ENCODE peak calls at places on chromosomes 4 and X, in seven cellular contexts. N, T, D, E, X, Q and C are unnamed samples.
A peak's percentile ranks its signal among the peaks of the same experiment; 100 is the strongest.

GRCh38 chrX:96027363-96027894 is 657.2 kb upstream of the DIAPH2 start:
- DNase-seq in D (no peak), N (no peak), E (no peak), X (no peak), T (no peak), Q (no peak), C (no peak)

GRCh38 chrX:95218964-95219363 is 1465.7 kb upstream of the DIAPH2 start:
- DNase-seq in Q (no peak), N (no peak), D (no peak), T (no peak), X (no peak), E (no peak), C (no peak)

GRCh38 chr4:32775049-32775448 is 2054.9 kb downstream of the PCDH7 start:
- DNase-seq in E (no peak), Q (no peak), N (no peak), D (peak; percentile 29), X (no peak), T (no peak), C (no peak)

GRCh38 chrX:110241816-110242215 is 76.1 kb downstream of the AMMECR1 start:
- DNase-seq in N (no peak), E (no peak), X (no peak), Q (no peak), T (peak; percentile 11), D (peak; percentile 23), C (no peak)

GRCh38 chr4:66562276-66562806 is 892.1 kb upstream of the EPHA5 start:
- DNase-seq in Q (no peak), D (no peak), T (no peak), E (no peak), N (no peak), X (no peak), C (no peak)

GRCh38 chr4:47494124-47494430 is 9.0 kb downstream of the ATP10D start:
- DNase-seq in E (no peak), Q (no peak), D (no peak), T (no peak), X (no peak), N (no peak), C (no peak)

GRCh38 chr4:150078041-150078995 is at the start of gene DCLK2:
- DNase-seq in N (no peak), T (peak; percentile 59), E (no peak), X (peak; percentile 85), D (peak; percentile 59), Q (no peak), C (peak; percentile 82)

GRCh38 chrX:120671963-120672362 is 42.1 kb upstream of the C1GALT1C1 start:
- DNase-seq in N (no peak), T (no peak), Q (no peak), E (no peak), D (no peak), X (no peak), C (no peak)

GRCh38 chr4:57037982-57038604 is 59.4 kb downstream of the POLR2B start:
- DNase-seq in D (peak; percentile 84), N (no peak), E (no peak), T (peak; percentile 67), Q (no peak), X (peak; percentile 82), C (no peak)

GRCh38 chrX:110803506-110803905 is 7.9 kb upstream of the CHRDL1 start:
- DNase-seq in X (no peak), Q (no peak), T (no peak), E (no peak), N (no peak), D (no peak), C (no peak)

GRCh38 chrX:12970691-12971202 is 4.2 kb upstream of the TMSB4X start:
- DNase-seq in E (no peak), D (peak; percentile 47), X (no peak), Q (peak; percentile 78), N (peak; percentile 45), T (no peak), C (no peak)

GRCh38 chr4:81724925-81725329 is 253.2 kb upstream of the RASGEF1B start:
- DNase-seq in Q (peak; percentile 8), N (peak; percentile 2), X (peak; percentile 79), D (peak; percentile 55), E (no peak), T (peak; percentile 53), C (no peak)

GRCh38 chr4:25320374-25321172 is 8.0 kb downstream of the ZCCHC4 start:
- DNase-seq in T (no peak), X (no peak), Q (no peak), N (no peak), E (peak; percentile 35), D (no peak), C (no peak)

GRCh38 chrX:48918644-48919340 is at the start of gene PIM2:
- DNase-seq in D (peak; percentile 93), E (no peak), T (peak; percentile 93), N (peak; percentile 86), Q (peak; percentile 95), X (peak; percentile 95), C (peak; percentile 92)

GRCh38 chr4:181004056-181004455 is 1239.1 kb upstream of the TENM3 start:
- DNase-seq in N (no peak), T (no peak), X (no peak), Q (no peak), E (no peak), D (no peak), C (no peak)

GRCh38 chr4:185761352-185762235 is 50.4 kb downstream of the SORBS2 start:
- DNase-seq in X (no peak), T (no peak), E (no peak), Q (no peak), N (no peak), D (no peak), C (no peak)

GRCh38 chr4:9968472-9968871 is 52.8 kb downstream of the SLC2A9 start:
- DNase-seq in E (no peak), T (no peak), N (no peak), Q (no peak), D (no peak), X (no peak), C (no peak)

GRCh38 chr4:23232987-23233386 is 540.2 kb downstream of the GBA3 start:
- DNase-seq in X (no peak), D (no peak), T (no peak), E (peak; percentile 13), Q (no peak), N (no peak), C (no peak)

GRCh38 chr4:168883513-168883912 is 126.5 kb downstream of the CBR4 start:
- DNase-seq in T (no peak), X (no peak), E (no peak), D (no peak), N (no peak), Q (no peak), C (no peak)

GRCh38 chrX:39063037-39063436 is 261.8 kb downstream of the MID1IP1 start:
- DNase-seq in Q (no peak), T (peak; percentile 45), D (peak; percentile 60), X (peak; percentile 70), N (no peak), E (no peak), C (peak; percentile 72)

GRCh38 chrX:9656277-9656676 is 109.4 kb downstream of the GPR143 start:
- DNase-seq in X (no peak), Q (no peak), T (no peak), N (no peak), E (no peak), D (no peak), C (no peak)

GRCh38 chrX:63503541-63503940 is 152.4 kb upstream of the SPIN4 start:
- DNase-seq in Q (no peak), X (no peak), T (no peak), D (no peak), N (no peak), E (no peak), C (no peak)

GRCh38 chr4:158824425-158825274 is 55.8 kb downstream of the FNIP2 start:
- DNase-seq in X (no peak), N (no peak), Q (no peak), D (no peak), T (no peak), E (no peak), C (no peak)
- H3K4me1 ChIP-seq in X (peaks cover 78% of the 10 kb centered on the region), N (peaks cover 18% of the 10 kb centered on the region), Q (peaks cover 36% of the 10 kb centered on the region), D (peaks cover 77% of the 10 kb centered on the region), T (peaks cover 46% of the 10 kb centered on the region), E (peaks cover 19% of the 10 kb centered on the region), C (peaks cover 33% of the 10 kb centered on the region)

DNA sequence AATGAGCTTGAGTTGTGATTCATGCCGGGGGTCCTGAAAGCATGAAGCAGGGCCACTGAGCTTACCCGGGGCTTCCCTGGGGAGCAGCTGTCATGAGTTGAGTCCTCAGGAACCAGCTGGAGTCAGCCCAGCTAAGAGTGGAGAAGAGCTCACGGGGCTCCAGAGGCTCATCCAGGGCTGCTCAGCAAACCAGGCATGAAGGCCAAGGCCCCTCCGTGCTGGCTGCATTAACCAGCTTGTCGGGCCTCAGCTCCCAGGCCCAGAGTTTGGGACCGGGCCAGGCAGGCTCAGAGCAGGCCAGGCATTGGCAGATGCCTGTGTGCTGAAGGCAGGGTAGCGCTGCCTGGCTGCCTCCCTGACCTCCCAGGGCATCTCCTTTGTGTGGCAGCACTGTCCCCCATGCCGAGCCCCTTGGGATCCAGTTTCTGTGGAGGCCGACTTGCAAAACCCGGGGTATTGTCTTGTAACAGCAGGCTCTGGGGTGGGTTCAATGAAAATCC is 68.1 kb upstream of the MSX1 start:
- DNase-seq in Q (no peak), N (no peak), E (no peak), X (no peak), D (no peak), T (no peak), C (no peak)
- H3K9me3 ChIP-seq in Q (no peaks in the 10 kb centered on the region), N (no peaks in the 10 kb centered on the region), E (no peaks in the 10 kb centered on the region), X (no peaks in the 10 kb centered on the region), D (peaks cover 12% of the 10 kb centered on the region), T (no peaks in the 10 kb centered on the region), C (peaks cover 28% of the 10 kb centered on the region)

DNA sequence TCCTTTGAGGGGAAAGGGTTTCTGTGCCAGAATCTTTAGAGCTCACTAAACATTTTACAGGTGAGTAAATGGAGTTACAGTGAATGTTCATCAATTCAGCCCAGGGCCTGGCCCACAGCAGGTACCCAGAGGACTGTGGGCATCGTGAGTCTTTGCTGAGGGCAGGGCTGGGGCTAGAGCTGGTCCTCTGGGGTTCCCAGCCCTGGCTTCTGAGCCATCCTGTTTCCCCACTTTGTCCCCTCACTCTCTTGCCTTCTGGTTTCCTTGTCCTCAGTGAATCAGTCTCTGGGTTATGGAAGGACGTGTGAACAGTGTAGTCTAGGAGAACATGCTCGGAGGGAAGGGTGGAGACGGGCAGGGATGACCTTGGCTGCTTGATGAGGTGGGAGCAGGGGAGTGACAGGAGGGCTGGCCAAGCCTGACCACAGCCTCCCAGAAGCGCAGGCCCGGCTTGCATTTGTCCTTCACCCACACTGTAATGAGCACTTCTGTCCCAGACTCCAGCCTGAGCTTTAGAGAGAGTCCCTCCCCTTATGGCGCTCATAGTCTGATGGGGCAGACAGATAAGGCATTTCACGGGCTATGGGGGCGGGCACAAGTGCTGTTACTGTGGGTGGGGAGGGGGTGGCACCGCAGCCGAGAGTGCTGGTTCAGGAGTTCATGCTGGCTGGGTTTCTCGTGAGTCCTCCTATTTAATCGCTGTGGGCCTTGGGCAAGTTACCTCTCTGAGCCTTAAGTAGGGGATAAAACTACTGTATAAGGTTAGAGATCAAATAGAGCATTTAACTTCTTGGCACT is 17.3 kb downstream of the TBC1D14 start:
- DNase-seq in T (peak; percentile 87), Q (peak; percentile 55), E (no peak), N (peak; percentile 57), X (peak; percentile 87), D (peak; percentile 93), C (peak; percentile 83)
- H3K4me3 ChIP-seq in T (no peak overlapping the region), Q (peak overlapping the region; percentile 33), E (no peak overlapping the region), N (peak overlapping the region; percentile 40), X (no peak overlapping the region), D (no peak overlapping the region), C (peak overlapping the region; percentile 9)

DNA sequence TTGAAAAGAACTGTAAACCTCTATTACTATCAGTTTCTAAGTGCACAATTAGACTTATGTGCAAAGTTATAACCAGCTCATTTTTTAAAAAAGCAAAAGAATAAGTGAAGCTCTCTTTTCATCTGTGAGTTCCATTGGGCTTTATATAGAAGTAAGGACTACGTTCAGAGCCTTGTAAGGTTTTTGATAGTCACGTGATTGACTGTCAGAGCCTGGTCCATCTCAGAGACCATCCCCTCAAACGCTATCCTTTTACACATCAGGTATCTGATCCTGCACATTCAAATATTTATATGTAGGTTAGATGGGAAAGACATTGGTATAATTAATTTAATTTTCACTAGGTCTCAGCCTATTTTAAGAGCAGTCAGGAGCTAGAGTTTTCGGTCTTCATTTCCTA is 279.3 kb downstream of the INPP4B start:
- DNase-seq in N (no peak), T (no peak), Q (peak; percentile 34), X (no peak), E (no peak), D (no peak), C (no peak)
- H3K4me1 ChIP-seq in N (peaks cover 65% of the 10 kb centered on the region), T (no peaks in the 10 kb centered on the region), Q (peaks cover 73% of the 10 kb centered on the region), X (peaks cover 7% of the 10 kb centered on the region), E (peaks cover 11% of the 10 kb centered on the region), D (peaks cover 10% of the 10 kb centered on the region), C (no peaks in the 10 kb centered on the region)